ENCODE peak calls at places on chromosome 22, in six cellular contexts. I is HepG2; C is upper lobe of left lung; S is cardiac muscle cell; R is CD8-positive, alpha-beta T cell; Y is upper lobe of right lung. N is an unnamed sample.

GRCh38 chr22:31876156-31877035 is 67.9 kb upstream of the YWHAH start:
- DNase-seq in I (no peak), C (no peak), S (no peak), R (peak; percentile 19), Y (no peak), N (no peak)

GRCh38 chr22:25357056-25357455 is 137.6 kb downstream of the CRYBB2 start:
- DNase-seq in I (no peak), C (peak; percentile 46), S (no peak), R (no peak), Y (peak; percentile 42), N (no peak)

GRCh38 chr22:16960884-16961249 is 47.2 kb downstream of the GAB4 start:
- DNase-seq in I (no peak), C (no peak), S (no peak), R (no peak), Y (no peak), N (no peak)

GRCh38 chr22:37742374-37743092 is 45.7 kb downstream of the TRIOBP start:
- DNase-seq in I (no peak), C (no peak), S (peak; percentile 88), R (no peak), Y (no peak), N (no peak)

GRCh38 chr22:36435516-36436415 is 45.7 kb downstream of the TXN2 start:
- DNase-seq in I (peak; percentile 92), C (no peak), S (no peak), R (peak; percentile 58), Y (no peak), N (peak; percentile 60)

GRCh38 chr22:28019881-28020861 is 101.1 kb upstream of the PITPNB start:
- DNase-seq in I (peak; percentile 30), C (peak; percentile 90), S (peak; percentile 66), R (peak; percentile 62), Y (peak; percentile 79), N (peak; percentile 71)

GRCh38 chr22:45477366-45478107 is 25.1 kb upstream of the FBLN1 start:
- DNase-seq in I (no peak), C (no peak), S (no peak), R (no peak), Y (peak; percentile 36), N (no peak)

GRCh38 chr22:25146311-25146710 is 53.3 kb upstream of the CRYBB3 start:
- DNase-seq in I (no peak), C (no peak), S (no peak), R (no peak), Y (no peak), N (no peak)

GRCh38 chr22:30609260-30610185 is 2.5 kb downstream of the TCN2 start:
- DNase-seq in I (no peak), C (no peak), S (peak; percentile 78), R (no peak), Y (no peak), N (peak; percentile 16)

GRCh38 chr22:27635852-27636251 is 165.7 kb downstream of the MN1 start:
- DNase-seq in I (no peak), C (no peak), S (no peak), R (no peak), Y (no peak), N (no peak)

GRCh38 chr22:30578481-30578880 is 4.0 kb upstream of the GAL3ST1 start:
- DNase-seq in I (no peak), C (peak; percentile 72), S (no peak), R (no peak), Y (no peak), N (no peak)

GRCh38 chr22:48838376-48838775 is 989.3 kb downstream of the BRD1 start:
- DNase-seq in I (no peak), C (no peak), S (no peak), R (no peak), Y (peak; percentile 38), N (no peak)

GRCh38 chr22:48886604-48887393 is 940.9 kb downstream of the BRD1 start:
- DNase-seq in I (no peak), C (peak; percentile 62), S (no peak), R (no peak), Y (peak; percentile 53), N (peak; percentile 13)

GRCh38 chr22:39174498-39175120 is 22.1 kb upstream of the CBX7 start:
- DNase-seq in I (peak; percentile 93), C (peak; percentile 82), S (peak; percentile 98), R (peak; percentile 86), Y (peak; percentile 84), N (peak; percentile 87)

GRCh38 chr22:39175127-39176066 is 22.9 kb upstream of the CBX7 start:
- DNase-seq in I (no peak), C (peak; percentile 74), S (peak; percentile 23), R (no peak), Y (no peak), N (no peak)

GRCh38 chr22:39173050-39173706 is 20.7 kb upstream of the CBX7 start:
- DNase-seq in I (no peak), C (no peak), S (no peak), R (no peak), Y (no peak), N (no peak)

GRCh38 chr22:39171623-39172264 is 19.3 kb upstream of the CBX7 start:
- DNase-seq in I (no peak), C (peak; percentile 78), S (no peak), R (no peak), Y (no peak), N (no peak)

DNA sequence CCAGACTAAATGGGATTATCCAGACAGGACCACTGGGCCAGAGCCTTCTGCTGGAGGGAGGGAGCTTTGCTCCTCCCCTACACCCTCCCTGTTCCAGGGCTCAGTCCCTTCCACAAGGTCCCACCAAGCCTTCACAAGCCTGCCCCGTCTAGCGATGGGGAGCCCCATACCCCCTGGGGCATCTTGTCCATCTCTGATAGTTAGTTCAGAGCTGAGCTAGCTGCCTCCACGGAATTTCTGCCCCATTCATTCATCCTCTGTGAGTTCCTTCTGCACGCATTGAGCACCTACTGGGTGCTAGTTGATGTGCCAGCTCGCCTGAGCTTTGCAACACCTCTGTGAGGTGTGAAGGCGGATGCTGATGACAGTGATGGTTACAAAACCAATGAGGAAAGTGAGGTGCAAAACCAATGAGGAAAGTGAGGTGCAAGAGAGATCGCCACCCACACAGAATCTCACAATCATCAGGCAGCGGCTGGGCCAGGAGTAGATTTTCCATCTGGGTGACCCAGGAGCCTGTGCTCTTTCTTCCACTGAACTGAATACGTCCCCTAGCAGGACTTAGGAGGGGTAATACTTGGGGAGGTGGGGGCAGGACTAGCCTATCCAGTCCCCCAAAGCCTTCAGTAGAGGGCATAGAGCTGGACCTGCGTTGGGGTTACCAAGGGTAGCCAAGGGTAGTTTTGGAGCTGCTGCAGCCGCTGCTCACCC is 21.5 kb upstream of the CBX7 start:
- DNase-seq in I (no peak), C (no peak), S (peak; percentile 23), R (peak; percentile 56), Y (no peak), N (no peak)
- H3K4me1 ChIP-seq in I (peaks cover 79% of the 10 kb centered on the region), C (peaks cover 83% of the 10 kb centered on the region), S (peaks cover 26% of the 10 kb centered on the region), R (peaks cover 64% of the 10 kb centered on the region), Y (peaks cover 56% of the 10 kb centered on the region), N (peaks cover 57% of the 10 kb centered on the region)

DNA sequence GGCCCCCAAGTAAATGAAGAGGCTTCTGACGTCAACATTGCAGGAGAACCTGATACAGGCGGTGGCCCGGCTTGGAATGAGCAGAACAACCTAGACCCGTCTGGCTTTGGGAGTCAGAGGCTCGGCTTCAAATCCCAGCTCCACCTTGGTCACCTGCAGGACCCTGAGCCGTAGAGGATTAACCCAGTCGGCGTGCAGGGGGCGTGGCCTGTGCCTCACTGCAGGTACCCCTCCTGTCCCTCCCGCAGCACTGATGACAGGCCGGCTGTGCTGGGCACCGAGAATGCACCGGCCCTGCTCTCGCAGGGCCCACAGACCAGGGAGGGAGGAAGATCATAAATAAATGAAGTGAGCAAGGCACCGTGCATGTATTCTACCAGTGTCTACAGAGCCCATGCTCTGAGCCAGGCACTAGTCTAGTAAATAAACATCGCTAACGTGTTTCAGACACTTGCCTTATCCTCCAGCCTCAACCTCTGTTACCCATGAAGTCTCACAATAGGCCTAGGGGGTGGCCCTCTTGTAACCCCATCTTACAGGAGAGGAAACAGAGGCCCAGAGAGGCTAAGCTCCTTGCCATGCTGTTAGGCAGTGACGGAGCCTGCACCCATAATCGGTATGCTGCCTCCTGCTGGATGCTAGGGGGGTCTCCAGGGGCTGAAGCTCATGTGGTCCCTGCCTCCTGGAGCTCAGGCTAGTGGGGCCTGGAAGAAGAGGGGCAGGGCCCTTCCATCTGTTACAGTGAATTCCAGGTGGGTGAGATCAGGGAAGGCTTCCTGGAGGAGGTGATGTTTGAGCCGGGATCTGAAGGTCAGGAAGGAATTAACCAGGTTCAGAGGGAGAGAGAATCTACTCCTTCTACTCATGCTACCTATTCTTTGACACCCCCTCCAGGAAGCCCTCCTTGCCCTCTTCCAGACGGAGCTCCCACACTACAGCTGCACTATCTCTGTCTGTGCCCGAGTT is 53.4 kb downstream of the RTL6 start:
- DNase-seq in I (no peak), C (no peak), S (no peak), R (no peak), Y (peak; percentile 52), N (no peak)
- TF ChIP-seq CTCF in I (peak; percentile 29), C (no peak), S (peak; percentile 15), R (no peak), Y (no peak), N (no peak)

GRCh38 chr22:46731246-46732040 is 6.6 kb downstream of the CERK start:
- DNase-seq in I (peak; percentile 78), C (no peak), S (no peak), R (no peak), Y (no peak), N (no peak)
- H3K4me1 ChIP-seq in I (peaks cover 59% of the 10 kb centered on the region), C (peaks cover 45% of the 10 kb centered on the region), S (peaks cover 24% of the 10 kb centered on the region), R (peaks cover 41% of the 10 kb centered on the region), Y (peaks cover 53% of the 10 kb centered on the region), N (peaks cover 6% of the 10 kb centered on the region)

DNA sequence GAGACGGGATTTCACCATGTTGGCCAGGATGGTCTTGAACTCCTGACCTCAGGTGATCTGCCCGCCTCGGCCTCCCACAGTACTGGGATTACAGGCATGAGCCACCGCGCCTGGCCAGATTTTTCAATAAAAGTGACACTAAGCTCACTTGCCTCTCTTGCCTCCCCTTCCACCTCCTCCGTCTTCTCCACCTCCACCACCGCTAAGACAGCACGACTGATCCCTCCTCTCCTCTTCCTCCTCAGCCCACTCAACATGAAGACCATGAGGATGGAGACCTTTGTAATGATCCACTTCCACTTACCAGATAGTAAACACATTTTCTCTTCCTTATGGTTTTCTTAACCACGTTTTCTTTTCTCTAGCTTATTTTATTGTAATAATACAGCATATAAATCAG is 14.2 kb downstream of the CERK start:
- DNase-seq in I (no peak), C (no peak), S (no peak), R (no peak), Y (no peak), N (no peak)
- TF ChIP-seq CTCF in I (no peak), C (no peak), S (no peak), R (no peak), Y (no peak), N (no peak)